ENCODE peak calls at places on chromosomes 1 and 21, in eight cellular contexts. Q is psoas muscle, V is aorta, F is uterus, G is tibial artery, X is thoracic aorta, R is right lobe of liver, N is iPS DF 6.9. P is an unnamed sample. For H3K27me3, the result is how much of the 10 kb centered on the place peaks cover.

GRCh38 chr1:156870734-156871133 is 10.1 kb downstream of the NTRK1 start:
- DNase-seq in Q (no peak), V (no peak), F (no peak), G (no peak), X (no peak), R (no peak), N (no peak), P (peak)

GRCh38 chr1:183685112-183685713 is 32.1 kb upstream of the APOBEC4 start:
- DNase-seq in Q (no peak), V (no peak), F (no peak), G (no peak), X (no peak), R (no peak), N (no peak), P (peak)

GRCh38 chr1:3439346-3439745 is 15.1 kb upstream of the ARHGEF16 start:
- DNase-seq in Q (peak), V (no peak), F (no peak), G (no peak), X (no peak), R (no peak), N (no peak), P (no peak)

GRCh38 chr1:239237912-239238311 is 148.5 kb upstream of the CHRM3 start:
- DNase-seq in Q (no peak), V (no peak), F (no peak), G (no peak), X (no peak), R (no peak), N (no peak), P (no peak)

GRCh38 chr1:2023187-2023586 is 4.0 kb downstream of the GABRD start:
- DNase-seq in Q (no peak), V (no peak), F (no peak), G (no peak), X (no peak), R (no peak), N (no peak), P (no peak)

GRCh38 chr1:51543877-51544276 is 24.8 kb upstream of the EPS15 start:
- DNase-seq in Q (no peak), V (no peak), F (no peak), G (no peak), X (no peak), R (no peak), N (no peak), P (no peak)

GRCh38 chr1:43383449-43383848 is 6.2 kb downstream of the MED8 start:
- DNase-seq in Q (no peak), V (no peak), F (no peak), G (no peak), X (no peak), R (no peak), N (no peak), P (no peak)

GRCh38 chr1:228010921-228011320 is 4.1 kb downstream of the WNT3A start:
- DNase-seq in Q (no peak), V (peak), F (no peak), G (no peak), X (no peak), R (no peak), N (no peak), P (no peak)

GRCh38 chr1:55311057-55311631 is 96.0 kb upstream of the USP24 start:
- DNase-seq in Q (no peak), V (no peak), F (no peak), G (no peak), X (no peak), R (no peak), N (no peak), P (peak)

GRCh38 chr1:187977298-187977697 is 1148.5 kb downstream of the PLA2G4A start:
- DNase-seq in Q (no peak), V (no peak), F (no peak), G (no peak), X (no peak), R (no peak), N (no peak), P (no peak)

GRCh38 chr21:45454924-45455315 is 50.0 kb downstream of the COL18A1 start:
- DNase-seq in Q (peak), V (peak), F (no peak), G (no peak), X (no peak), R (peak), N (no peak), P (peak)

GRCh38 chr1:17632106-17632505 is 92.6 kb downstream of the ARHGEF10L start:
- DNase-seq in Q (no peak), V (no peak), F (no peak), G (no peak), X (no peak), R (no peak), N (no peak), P (no peak)

GRCh38 chr1:6475381-6476133 is 9.6 kb upstream of the TNFRSF25 start:
- DNase-seq in Q (peak), V (peak), F (peak), G (no peak), X (no peak), R (peak), N (no peak), P (no peak)

GRCh38 chr21:28723666-28724065 is 269.0 kb downstream of the LTN1 start:
- DNase-seq in Q (no peak), V (no peak), F (no peak), G (no peak), X (no peak), R (no peak), N (no peak), P (no peak)

GRCh38 chr1:23449918-23450317 is 25.4 kb upstream of the TCEA3 start:
- DNase-seq in Q (peak), V (no peak), F (no peak), G (peak), X (no peak), R (no peak), N (no peak), P (no peak)

GRCh38 chr1:212364985-212365384 is 49.7 kb downstream of the PACC1 start:
- DNase-seq in Q (no peak), V (no peak), F (no peak), G (no peak), X (no peak), R (no peak), N (no peak), P (no peak)

GRCh38 chr1:51661081-51661518 is 44.2 kb downstream of the OSBPL9 start:
- DNase-seq in Q (no peak), V (no peak), F (no peak), G (no peak), X (no peak), R (no peak), N (no peak), P (peak)

GRCh38 chr1:36482724-36483388 is at the start of gene CSF3R:
- DNase-seq in Q (no peak), V (no peak), F (no peak), G (no peak), X (no peak), R (no peak), N (no peak), P (no peak)

GRCh38 chr21:35291963-35292627 is 243.0 kb upstream of the RUNX1 start:
- DNase-seq in Q (no peak), V (no peak), F (no peak), G (no peak), X (no peak), R (no peak), N (no peak), P (peak)

GRCh38 chr1:185837711-185838110 is 103.5 kb downstream of the HMCN1 start:
- DNase-seq in Q (no peak), V (no peak), F (no peak), G (no peak), X (no peak), R (no peak), N (no peak), P (no peak)

GRCh38 chr21:43297411-43297981 is 128.7 kb downstream of the CRYAA start:
- DNase-seq in Q (peak), V (no peak), F (no peak), G (no peak), X (no peak), R (no peak), N (no peak), P (no peak)

GRCh38 chr1:98421098-98421460 is 240.4 kb upstream of the SNX7 start:
- DNase-seq in Q (no peak), V (no peak), F (no peak), G (no peak), X (no peak), R (no peak), N (no peak), P (peak)

GRCh38 chr1:240464099-240464498 is 147.9 kb downstream of the GREM2 start:
- DNase-seq in Q (no peak), V (no peak), F (no peak), G (no peak), X (no peak), R (no peak), N (no peak), P (no peak)

GRCh38 chr1:186325239-186325638 is 49.8 kb downstream of the TPR start:
- DNase-seq in Q (no peak), V (no peak), F (no peak), G (no peak), X (no peak), R (no peak), N (no peak), P (peak)

GRCh38 chr1:170164103-170164763 is 18.5 kb downstream of the NTMT2 start:
- DNase-seq in Q (no peak), V (no peak), F (no peak), G (no peak), X (no peak), R (no peak), N (no peak), P (no peak)

GRCh38 chr1:151982300-151983005 is 11.2 kb downstream of the S100A10 start:
- DNase-seq in Q (no peak), V (no peak), F (no peak), G (no peak), X (no peak), R (no peak), N (no peak), P (no peak)

GRCh38 chr1:25616932-25617625 is 488 bp downstream of the MAN1C1 start:
- DNase-seq in Q (no peak), V (no peak), F (peak), G (no peak), X (no peak), R (no peak), N (no peak), P (no peak)

GRCh38 chr1:17564458-17565393 is 25.2 kb downstream of the ARHGEF10L start:
- DNase-seq in Q (no peak), V (no peak), F (no peak), G (no peak), X (no peak), R (peak), N (no peak), P (no peak)

GRCh38 chr1:247104965-247105364 is 809 bp upstream of the ZNF669 start:
- DNase-seq in Q (no peak), V (no peak), F (no peak), G (no peak), X (no peak), R (no peak), N (no peak), P (no peak)

GRCh38 chr1:27418326-27418761 is 25.9 kb downstream of the GPR3 start:
- DNase-seq in Q (peak), V (peak), F (peak), G (peak), X (no peak), R (no peak), N (no peak), P (peak)

GRCh38 chr1:244837597-244838258 is 2.3 kb downstream of the COX20 start:
- DNase-seq in Q (no peak), V (no peak), F (no peak), G (no peak), X (no peak), R (no peak), N (no peak), P (no peak)

GRCh38 chr1:21909787-21910503 is 27.2 kb downstream of the HSPG2 start:
- DNase-seq in Q (peak), V (peak), F (peak), G (peak), X (peak), R (no peak), N (no peak), P (peak)

GRCh38 chr1:172719694-172720138 is 60.8 kb downstream of the FASLG start:
- DNase-seq in Q (no peak), V (no peak), F (no peak), G (no peak), X (no peak), R (no peak), N (no peak), P (peak)

GRCh38 chr1:202658766-202659165 is 51.5 kb downstream of the SYT2 start:
- DNase-seq in Q (no peak), V (no peak), F (no peak), G (no peak), X (no peak), R (no peak), N (no peak), P (no peak)
- H3K27me3 ChIP-seq in Q (under half), V (under half), F (under half), G (half or more), X (under half), R (under half), N (under half), P (under half)

GRCh38 chr1:206841609-206842323 is 23.7 kb upstream of the IL20 start:
- DNase-seq in Q (no peak), V (no peak), F (no peak), G (no peak), X (no peak), R (no peak), N (no peak), P (no peak)

GRCh38 chr1:206842851-206843250 is 22.6 kb upstream of the IL20 start:
- DNase-seq in Q (no peak), V (no peak), F (no peak), G (no peak), X (no peak), R (no peak), N (no peak), P (no peak)

GRCh38 chr1:206839006-206839560 is 26.3 kb upstream of the IL20 start:
- DNase-seq in Q (no peak), V (no peak), F (no peak), G (no peak), X (no peak), R (no peak), N (no peak), P (peak)

GRCh38 chr1:206836111-206836510 is 29.3 kb upstream of the IL20 start:
- DNase-seq in Q (no peak), V (no peak), F (no peak), G (no peak), X (no peak), R (no peak), N (no peak), P (no peak)

GRCh38 chr1:206839857-206840256 is 25.6 kb upstream of the IL20 start:
- DNase-seq in Q (no peak), V (no peak), F (no peak), G (no peak), X (no peak), R (no peak), N (no peak), P (peak)
- H3K27me3 ChIP-seq in Q (under half), V (under half), F (under half), G (under half), X (under half), R (under half), N (under half), P (under half)

GRCh38 chr1:41379741-41380130 is 18.5 kb downstream of the FOXO6 start:
- DNase-seq in Q (no peak), V (peak), F (no peak), G (no peak), X (no peak), R (no peak), N (no peak), P (no peak)

GRCh38 chr1:41374711-41375110 is 13.5 kb downstream of the FOXO6 start:
- DNase-seq in Q (no peak), V (no peak), F (no peak), G (no peak), X (no peak), R (no peak), N (no peak), P (no peak)

GRCh38 chr1:41378999-41379740 is 17.9 kb downstream of the FOXO6 start:
- DNase-seq in Q (no peak), V (no peak), F (no peak), G (no peak), X (no peak), R (no peak), N (no peak), P (no peak)

GRCh38 chr1:41378222-41378621 is 17.0 kb downstream of the FOXO6 start:
- DNase-seq in Q (no peak), V (peak), F (no peak), G (no peak), X (no peak), R (no peak), N (no peak), P (no peak)

GRCh38 chr1:41377397-41377796 is 16.2 kb downstream of the FOXO6 start:
- DNase-seq in Q (no peak), V (no peak), F (no peak), G (no peak), X (no peak), R (no peak), N (no peak), P (no peak)
- H3K27me3 ChIP-seq in Q (under half), V (under half), F (under half), G (under half), X (under half), R (under half), N (under half), P (under half)

GRCh38 chr1:28755701-28756100 is 19.0 kb downstream of the YTHDF2 start:
- DNase-seq in Q (no peak), V (no peak), F (no peak), G (no peak), X (no peak), R (no peak), N (no peak), P (peak)

GRCh38 chr1:28761189-28761588 is 24.4 kb downstream of the YTHDF2 start:
- DNase-seq in Q (no peak), V (no peak), F (no peak), G (no peak), X (no peak), R (no peak), N (no peak), P (no peak)

GRCh38 chr1:28759257-28759656 is 22.5 kb downstream of the YTHDF2 start:
- DNase-seq in Q (no peak), V (no peak), F (no peak), G (no peak), X (no peak), R (no peak), N (no peak), P (no peak)

GRCh38 chr1:28758420-28758819 is 21.7 kb downstream of the YTHDF2 start:
- DNase-seq in Q (no peak), V (no peak), F (no peak), G (no peak), X (no peak), R (no peak), N (no peak), P (no peak)

GRCh38 chr1:28756846-28757245 is 20.1 kb downstream of the YTHDF2 start:
- DNase-seq in Q (no peak), V (no peak), F (no peak), G (no peak), X (no peak), R (no peak), N (no peak), P (no peak)
- H3K27me3 ChIP-seq in Q (under half), V (under half), F (under half), G (under half), X (under half), R (under half), N (under half), P (under half)

GRCh38 chr1:103341377-103341880 is 184.1 kb upstream of the RNPC3 start:
- DNase-seq in Q (no peak), V (no peak), F (no peak), G (no peak), X (no peak), R (no peak), N (no peak), P (no peak)
- H3K27me3 ChIP-seq in Q (under half), V (under half), F (under half), G (under half), X (under half), R (under half), N (under half), P (under half)

DNA sequence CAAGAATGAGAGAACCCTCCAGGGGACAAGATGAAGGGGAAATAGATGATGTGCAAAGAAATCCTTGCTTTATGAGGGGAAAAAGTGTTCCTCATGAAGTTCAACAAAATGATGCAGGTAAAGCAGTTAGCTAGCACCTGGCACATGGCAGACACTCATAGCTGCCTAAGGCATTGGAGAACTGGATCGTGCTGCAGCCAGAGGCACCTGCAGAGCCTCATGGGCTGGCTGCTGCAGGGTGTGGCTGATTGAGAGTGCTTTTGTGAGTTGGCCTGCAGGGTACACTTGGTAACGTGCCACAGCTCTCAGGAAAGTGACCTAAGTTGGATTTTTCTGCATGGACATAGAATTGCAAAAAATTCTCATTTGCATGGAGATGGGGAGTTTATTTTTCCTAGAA is 31.7 kb upstream of the IL20 start:
- DNase-seq in Q (no peak), V (no peak), F (no peak), G (no peak), X (no peak), R (no peak), N (no peak), P (no peak)
- H3K27me3 ChIP-seq in Q (under half), V (under half), F (under half), G (under half), X (under half), R (under half), N (under half), P (under half)

GRCh38 chr1:9611716-9612115 is 23.0 kb downstream of the TMEM201 start:
- DNase-seq in Q (no peak), V (no peak), F (no peak), G (no peak), X (no peak), R (no peak), N (no peak), P (no peak)

GRCh38 chr1:9615316-9616063 is 26.8 kb downstream of the TMEM201 start:
- DNase-seq in Q (no peak), V (peak), F (peak), G (peak), X (no peak), R (no peak), N (no peak), P (peak)

GRCh38 chr1:9612162-9612845 is 23.6 kb downstream of the TMEM201 start:
- DNase-seq in Q (no peak), V (no peak), F (no peak), G (no peak), X (no peak), R (no peak), N (no peak), P (no peak)

GRCh38 chr1:9612871-9613624 is 24.3 kb downstream of the TMEM201 start:
- DNase-seq in Q (no peak), V (peak), F (no peak), G (no peak), X (no peak), R (peak), N (no peak), P (no peak)

GRCh38 chr1:9613625-9614299 is 25.1 kb downstream of the TMEM201 start:
- DNase-seq in Q (no peak), V (peak), F (no peak), G (no peak), X (no peak), R (no peak), N (no peak), P (no peak)
- H3K27me3 ChIP-seq in Q (under half), V (under half), F (under half), G (under half), X (under half), R (under half), N (under half), P (under half)

GRCh38 chr1:204369006-204369726 is 9.4 kb upstream of the PLEKHA6 start:
- DNase-seq in Q (no peak), V (no peak), F (no peak), G (no peak), X (no peak), R (no peak), N (no peak), P (no peak)
- H3K27me3 ChIP-seq in Q (under half), V (under half), F (under half), G (under half), X (under half), R (under half), N (under half), P (under half)

DNA sequence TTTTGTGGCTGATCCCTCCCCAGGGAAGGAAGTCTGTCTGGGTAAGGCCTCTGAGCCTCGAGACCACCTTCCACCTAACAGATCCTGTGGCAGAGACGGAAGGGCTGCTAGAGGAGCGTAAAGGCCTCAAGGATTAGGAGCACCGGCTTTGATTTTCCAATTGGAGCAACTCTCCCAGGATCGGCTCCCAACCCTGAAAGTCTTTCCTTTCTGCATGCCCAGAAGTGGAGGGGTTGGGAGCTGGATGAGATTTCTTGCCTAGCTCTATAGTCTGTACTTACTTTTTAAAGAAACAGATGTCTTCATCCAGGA is 41.4 kb downstream of the ELK4 start:
- DNase-seq in Q (no peak), V (no peak), F (peak), G (no peak), X (no peak), R (peak), N (no peak), P (no peak)
- H3K27me3 ChIP-seq in Q (under half), V (under half), F (under half), G (under half), X (under half), R (under half), N (under half), P (under half)

GRCh38 chr1:38330799-38331198 is 284.2 kb upstream of the POU3F1 start:
- DNase-seq in Q (no peak), V (no peak), F (no peak), G (no peak), X (no peak), R (no peak), N (no peak), P (no peak)
- H3K27me3 ChIP-seq in Q (under half), V (under half), F (under half), G (under half), X (under half), R (under half), N (under half), P (under half)